ENCODE peak calls at places on chromosome 14, in five cellular contexts. One of them, this sample, is unnamed.

GRCh38 chr14:33393895-33394405 is 455.3 kb downstream of the NPAS3 start:
- DNase-seq in transverse colon: no peak
- DNase-seq in MM.1S: no peak
- DNase-seq in psoas muscle: no peak
- DNase-seq in CD8-positive, alpha-beta T cell: no peak
- DNase-seq in this sample: no peak

GRCh38 chr14:76193696-76194095 is 42.0 kb downstream of the GPATCH2L start:
- DNase-seq in psoas muscle: no peak
- DNase-seq in transverse colon: no peak
- DNase-seq in CD8-positive, alpha-beta T cell: no peak
- DNase-seq in MM.1S: no peak
- DNase-seq in this sample: no peak

GRCh38 chr14:96120941-96121340 is 81.8 kb downstream of the C14orf132 start:
- DNase-seq in transverse colon: no peak
- DNase-seq in psoas muscle: no peak
- DNase-seq in CD8-positive, alpha-beta T cell: no peak
- DNase-seq in MM.1S: no peak
- DNase-seq in this sample: no peak

GRCh38 chr14:95559203-95559602 is 24.4 kb downstream of the GLRX5 start:
- DNase-seq in MM.1S: no peak
- DNase-seq in CD8-positive, alpha-beta T cell: no peak
- DNase-seq in psoas muscle: no peak
- DNase-seq in transverse colon: no peak
- DNase-seq in this sample: no peak

GRCh38 chr14:105356927-105357326 is 41.4 kb upstream of the TEX22 start:
- DNase-seq in psoas muscle: no peak
- DNase-seq in transverse colon: no peak
- DNase-seq in CD8-positive, alpha-beta T cell: no peak
- DNase-seq in MM.1S: no peak
- DNase-seq in this sample: no peak

GRCh38 chr14:105207460-105207901 is 26.4 kb upstream of the NUDT14 start:
- DNase-seq in psoas muscle: no peak
- DNase-seq in MM.1S: no peak
- DNase-seq in transverse colon: no peak
- DNase-seq in CD8-positive, alpha-beta T cell: no peak
- DNase-seq in this sample: no peak

GRCh38 chr14:67319142-67319541 is 40.5 kb downstream of the ATP6V1D start:
- DNase-seq in psoas muscle: no peak
- DNase-seq in CD8-positive, alpha-beta T cell: no peak
- DNase-seq in MM.1S: no peak
- DNase-seq in transverse colon: no peak
- DNase-seq in this sample: no peak

GRCh38 chr14:35878272-35879140 is 52.4 kb downstream of the BRMS1L start:
- DNase-seq in CD8-positive, alpha-beta T cell: no peak
- DNase-seq in MM.1S: no peak
- DNase-seq in psoas muscle: no peak
- DNase-seq in transverse colon: peak; percentile 37
- DNase-seq in this sample: peak; percentile 68

GRCh38 chr14:105436891-105437722 is 17.5 kb downstream of the MTA1 start:
- DNase-seq in CD8-positive, alpha-beta T cell: no peak
- DNase-seq in MM.1S: no peak
- DNase-seq in psoas muscle: no peak
- DNase-seq in transverse colon: peak; percentile 26
- DNase-seq in this sample: no peak

GRCh38 chr14:67943947-67944346 is 124.4 kb downstream of the RAD51B start:
- DNase-seq in MM.1S: peak; percentile 52
- DNase-seq in CD8-positive, alpha-beta T cell: no peak
- DNase-seq in psoas muscle: no peak
- DNase-seq in transverse colon: peak; percentile 75
- DNase-seq in this sample: peak; percentile 65

GRCh38 chr14:34460841-34461240 is 1.2 kb downstream of the SPTSSA start:
- DNase-seq in MM.1S: no peak
- DNase-seq in CD8-positive, alpha-beta T cell: no peak
- DNase-seq in psoas muscle: no peak
- DNase-seq in transverse colon: no peak
- DNase-seq in this sample: no peak

GRCh38 chr14:23910081-23910875 is 43.3 kb upstream of the DHRS4 start:
- DNase-seq in psoas muscle: no peak
- DNase-seq in transverse colon: peak; percentile 54
- DNase-seq in CD8-positive, alpha-beta T cell: no peak
- DNase-seq in MM.1S: no peak
- DNase-seq in this sample: peak; percentile 3

GRCh38 chr14:69013943-69014782 is 35.1 kb upstream of the ACTN1 start:
- DNase-seq in CD8-positive, alpha-beta T cell: no peak
- DNase-seq in MM.1S: no peak
- DNase-seq in transverse colon: peak; percentile 84
- DNase-seq in psoas muscle: peak; percentile 65
- DNase-seq in this sample: no peak

GRCh38 chr14:36944307-36945010 is 227.9 kb downstream of the SLC25A21 start:
- DNase-seq in transverse colon: no peak
- DNase-seq in CD8-positive, alpha-beta T cell: no peak
- DNase-seq in MM.1S: no peak
- DNase-seq in psoas muscle: no peak
- DNase-seq in this sample: peak; percentile 24

GRCh38 chr14:76395161-76395560 is 19.2 kb downstream of the ESRRB start:
- DNase-seq in CD8-positive, alpha-beta T cell: no peak
- DNase-seq in MM.1S: no peak
- DNase-seq in psoas muscle: no peak
- DNase-seq in transverse colon: no peak
- DNase-seq in this sample: no peak

GRCh38 chr14:68470361-68470760 is 322.5 kb downstream of the ZFP36L1 start:
- DNase-seq in transverse colon: no peak
- DNase-seq in CD8-positive, alpha-beta T cell: no peak
- DNase-seq in MM.1S: no peak
- DNase-seq in psoas muscle: no peak
- DNase-seq in this sample: no peak

GRCh38 chr14:52547526-52547925 is 4.8 kb downstream of the TXNDC16 start:
- DNase-seq in CD8-positive, alpha-beta T cell: no peak
- DNase-seq in MM.1S: no peak
- DNase-seq in psoas muscle: no peak
- DNase-seq in transverse colon: no peak
- DNase-seq in this sample: no peak

GRCh38 chr14:100534528-100535286 is 52.5 kb downstream of the BEGAIN start:
- DNase-seq in MM.1S: no peak
- DNase-seq in psoas muscle: peak; percentile 42
- DNase-seq in transverse colon: peak; percentile 6
- DNase-seq in CD8-positive, alpha-beta T cell: peak; percentile 38
- DNase-seq in this sample: no peak

GRCh38 chr14:49173765-49174373 is 412.3 kb downstream of the RPS29 start:
- DNase-seq in MM.1S: peak; percentile 68
- DNase-seq in CD8-positive, alpha-beta T cell: no peak
- DNase-seq in psoas muscle: no peak
- DNase-seq in transverse colon: peak; percentile 38
- DNase-seq in this sample: peak; percentile 16

GRCh38 chr14:73935666-73936065 is 14.2 kb downstream of the FAM161B start:
- DNase-seq in MM.1S: no peak
- DNase-seq in CD8-positive, alpha-beta T cell: no peak
- DNase-seq in transverse colon: no peak
- DNase-seq in psoas muscle: no peak
- DNase-seq in this sample: no peak

GRCh38 chr14:100765296-100765695 is 38.6 kb downstream of the DLK1 start:
- DNase-seq in psoas muscle: peak; percentile 21
- DNase-seq in MM.1S: no peak
- DNase-seq in transverse colon: no peak
- DNase-seq in CD8-positive, alpha-beta T cell: no peak
- DNase-seq in this sample: no peak

GRCh38 chr14:38835874-38836273 is 267.2 kb downstream of the SEC23A start:
- DNase-seq in CD8-positive, alpha-beta T cell: no peak
- DNase-seq in transverse colon: no peak
- DNase-seq in psoas muscle: no peak
- DNase-seq in MM.1S: no peak
- DNase-seq in this sample: no peak

GRCh38 chr14:36320210-36321003 is at the start of gene MBIP:
- DNase-seq in transverse colon: peak; percentile 92
- DNase-seq in CD8-positive, alpha-beta T cell: peak; percentile 90
- DNase-seq in MM.1S: peak; percentile 94
- DNase-seq in psoas muscle: peak; percentile 91
- DNase-seq in this sample: peak; percentile 90

GRCh38 chr14:65637780-65638179 is 225.2 kb downstream of the FUT8 start:
- DNase-seq in transverse colon: no peak
- DNase-seq in MM.1S: no peak
- DNase-seq in CD8-positive, alpha-beta T cell: peak; percentile 50
- DNase-seq in psoas muscle: no peak
- DNase-seq in this sample: no peak

DNA sequence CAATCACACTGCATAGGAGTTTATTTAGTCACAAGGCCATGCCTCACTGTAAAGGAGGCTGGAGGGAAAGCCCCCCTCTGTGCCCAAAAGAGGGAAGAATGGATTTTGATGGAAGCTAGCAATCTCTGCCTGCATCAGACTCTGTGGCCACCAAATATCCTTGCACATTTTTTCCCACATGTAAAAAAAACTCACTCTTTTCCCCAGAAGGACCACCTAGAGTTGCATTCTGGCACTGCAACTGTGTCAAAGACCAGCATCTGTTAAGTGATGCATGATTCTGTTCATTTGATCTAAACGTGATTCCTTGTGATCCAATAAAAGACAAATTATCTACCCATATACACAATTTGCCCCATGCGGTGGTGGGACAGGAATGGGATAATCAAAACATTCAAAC is 8.0 kb downstream of the RHOJ start:
- DNase-seq in CD8-positive, alpha-beta T cell: no peak
- DNase-seq in transverse colon: no peak
- DNase-seq in MM.1S: no peak
- DNase-seq in psoas muscle: no peak
- DNase-seq in this sample: no peak
- TF ChIP-seq CTCF in CD8-positive, alpha-beta T cell: no peak
- TF ChIP-seq CTCF in transverse colon: no peak
- TF ChIP-seq CTCF in MM.1S: no peak
- TF ChIP-seq CTCF in psoas muscle: no peak
- TF ChIP-seq CTCF in this sample: peak; percentile 29

DNA sequence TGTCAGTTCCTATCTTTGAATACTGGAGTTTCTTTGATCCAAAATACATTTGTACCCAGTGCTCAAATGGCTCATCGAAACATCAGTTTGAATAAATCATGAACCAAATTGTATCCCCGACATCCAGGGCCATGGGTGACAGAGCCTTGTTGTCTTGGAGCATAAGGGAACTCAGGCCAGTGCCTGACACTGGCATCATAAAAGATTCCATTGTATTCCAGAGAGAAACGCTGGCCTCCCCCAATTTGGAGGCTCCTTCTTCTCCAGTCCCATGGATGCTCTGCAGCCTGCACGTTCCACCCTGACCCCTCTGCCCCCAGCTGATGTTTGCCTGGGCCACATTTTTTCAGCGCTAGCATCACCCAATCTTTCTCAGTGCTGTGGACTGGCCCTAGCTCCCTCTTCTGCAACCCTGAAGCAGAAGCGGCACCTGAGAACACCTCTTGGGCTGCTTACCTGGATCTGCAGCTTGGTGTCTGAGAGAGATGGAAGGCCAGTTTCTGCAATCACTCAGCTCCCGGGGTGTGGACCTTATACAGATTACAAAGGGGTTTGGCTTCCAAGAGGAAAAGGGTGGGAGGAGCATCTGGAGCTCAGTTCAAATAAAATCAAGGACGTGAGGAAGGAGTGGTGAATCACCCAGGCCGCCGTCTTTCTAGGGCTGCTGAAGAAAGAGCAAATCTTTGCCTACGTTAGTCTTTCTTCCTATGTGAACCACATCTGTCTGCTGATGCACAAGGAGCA is at the start of gene RNASE1:
- DNase-seq in CD8-positive, alpha-beta T cell: no peak
- DNase-seq in psoas muscle: no peak
- DNase-seq in transverse colon: peak; percentile 72
- DNase-seq in MM.1S: no peak
- DNase-seq in this sample: no peak
- H3K4me3 ChIP-seq in CD8-positive, alpha-beta T cell: no peak within 1 kb of the TSS
- H3K4me3 ChIP-seq in psoas muscle: peak within 1 kb of the TSS; percentile 55
- H3K4me3 ChIP-seq in transverse colon: peak within 1 kb of the TSS; percentile 31
- H3K4me3 ChIP-seq in MM.1S: no peak within 1 kb of the TSS
- H3K4me3 ChIP-seq in this sample: no peak within 1 kb of the TSS

GRCh38 chr14:75150150-75150549 is 23.3 kb upstream of the NEK9 start:
- DNase-seq in transverse colon: no peak
- DNase-seq in CD8-positive, alpha-beta T cell: no peak
- DNase-seq in MM.1S: no peak
- DNase-seq in psoas muscle: no peak
- DNase-seq in this sample: no peak
- H3K27ac ChIP-seq in transverse colon: peak overlapping the region; percentile 76
- H3K27ac ChIP-seq in CD8-positive, alpha-beta T cell: no peak overlapping the region
- H3K27ac ChIP-seq in MM.1S: no peak overlapping the region
- H3K27ac ChIP-seq in psoas muscle: peak overlapping the region; percentile 66
- H3K27ac ChIP-seq in this sample: no peak overlapping the region

GRCh38 chr14:21093769-21094681 is 4.4 kb downstream of the ZNF219 start:
- DNase-seq in psoas muscle: no peak
- DNase-seq in MM.1S: no peak
- DNase-seq in transverse colon: no peak
- DNase-seq in CD8-positive, alpha-beta T cell: no peak
- DNase-seq in this sample: no peak
- TF ChIP-seq CTCF in psoas muscle: peak; percentile 4
- TF ChIP-seq CTCF in MM.1S: no peak
- TF ChIP-seq CTCF in transverse colon: no peak
- TF ChIP-seq CTCF in CD8-positive, alpha-beta T cell: no peak
- TF ChIP-seq CTCF in this sample: peak; percentile 54

DNA sequence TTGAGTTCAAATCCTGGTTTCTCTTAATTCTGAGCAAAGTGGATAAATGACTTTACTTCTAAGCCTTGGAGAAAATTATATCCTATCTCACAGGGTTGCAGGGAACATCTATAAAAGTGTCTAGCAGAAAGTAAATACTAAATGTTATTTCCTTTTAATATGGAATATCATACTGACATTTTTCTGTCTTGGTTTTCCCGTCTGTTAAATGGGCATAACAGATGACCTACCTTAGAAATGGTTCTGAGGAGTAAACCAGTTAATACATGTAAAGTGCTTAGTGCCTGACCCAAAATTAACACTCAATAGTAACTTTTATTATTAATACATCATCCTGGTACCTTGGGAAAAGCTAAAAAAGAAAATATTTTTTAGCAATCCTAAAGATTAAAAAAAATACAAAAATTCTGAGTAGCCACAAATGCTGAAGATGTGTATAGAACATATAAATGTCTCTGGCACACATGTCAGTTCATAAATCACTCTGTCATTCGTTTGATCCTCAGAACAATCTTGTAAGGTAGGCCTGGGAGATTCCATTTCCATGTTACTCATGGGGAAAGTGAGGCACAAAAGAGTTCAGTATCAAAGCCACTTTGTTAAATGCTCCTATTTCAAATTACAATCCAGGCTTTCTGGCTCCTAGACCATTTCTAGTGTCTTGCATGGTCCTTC is 1.3 kb downstream of the VIPAS39 start:
- DNase-seq in CD8-positive, alpha-beta T cell: no peak
- DNase-seq in transverse colon: no peak
- DNase-seq in psoas muscle: no peak
- DNase-seq in MM.1S: no peak
- DNase-seq in this sample: no peak
- H3K4me3 ChIP-seq in CD8-positive, alpha-beta T cell: no peak overlapping the region
- H3K4me3 ChIP-seq in transverse colon: no peak overlapping the region
- H3K4me3 ChIP-seq in psoas muscle: peak overlapping the region; percentile 99
- H3K4me3 ChIP-seq in MM.1S: peak overlapping the region; percentile 87
- H3K4me3 ChIP-seq in this sample: peak overlapping the region; percentile 99

DNA sequence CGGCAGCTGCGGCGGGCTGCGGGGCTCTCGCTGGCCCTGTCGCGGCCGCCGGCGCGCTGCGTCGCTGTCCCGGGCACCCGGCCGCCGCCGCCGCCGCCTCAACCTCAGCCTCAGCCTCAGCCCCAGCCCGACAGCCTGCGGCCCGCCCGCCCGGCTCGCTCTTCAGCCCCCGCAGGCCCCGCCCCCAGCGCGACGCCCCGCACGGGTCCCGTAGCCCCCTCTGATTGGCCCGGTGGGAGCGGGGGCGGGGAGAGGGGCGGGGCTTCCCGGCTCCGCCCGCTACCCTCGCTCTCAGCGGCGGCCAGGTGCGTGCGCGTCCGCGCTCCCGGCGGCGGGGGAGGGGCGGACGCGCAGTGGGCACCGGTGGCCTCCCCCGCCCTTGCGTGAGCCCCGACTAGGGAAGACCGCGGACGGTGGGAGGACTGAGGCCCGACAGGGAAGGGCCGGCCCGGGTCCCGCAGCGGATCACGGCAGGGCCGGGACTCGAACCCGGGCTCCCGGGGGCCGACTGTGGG is at the start of gene PPP1R13B:
- DNase-seq in MM.1S: peak; percentile 76
- DNase-seq in transverse colon: peak; percentile 96
- DNase-seq in psoas muscle: peak; percentile 97
- DNase-seq in CD8-positive, alpha-beta T cell: peak; percentile 97
- DNase-seq in this sample: peak; percentile 30
- H3K27ac ChIP-seq in MM.1S: no peak within 1 kb of the TSS
- H3K27ac ChIP-seq in transverse colon: peak within 1 kb of the TSS; percentile 81
- H3K27ac ChIP-seq in psoas muscle: peak within 1 kb of the TSS; percentile 86
- H3K27ac ChIP-seq in CD8-positive, alpha-beta T cell: peak within 1 kb of the TSS; percentile 27
- H3K27ac ChIP-seq in this sample: no peak within 1 kb of the TSS